ENCODE peak calls at places on chromosomes 12 and 14, in seven cellular contexts. C, N, S, L, B, P and K are unnamed samples.
A peak's percentile ranks its signal among the peaks of the same experiment; 100 is the strongest.

GRCh38 chr14:69924181-69924580 is 45.0 kb downstream of the SMOC1 start:
- DNase-seq in B (no peak), L (no peak), P (no peak), S (no peak), N (no peak), C (no peak), K (no peak)

GRCh38 chr12:3725267-3726115 is 27.4 kb downstream of the CRACR2A start:
- DNase-seq in P (no peak), B (no peak), L (no peak), S (no peak), C (peak; percentile 3), N (no peak), K (no peak)

GRCh38 chr14:74459289-74459946 is 33.4 kb upstream of the SYNDIG1L start:
- DNase-seq in B (no peak), S (no peak), L (peak; percentile 54), C (peak; percentile 79), P (peak; percentile 25), N (peak; percentile 63), K (peak; percentile 50)

GRCh38 chr14:39827901-39828655 is 395.8 kb upstream of the FBXO33 start:
- DNase-seq in S (no peak), P (no peak), C (no peak), N (no peak), B (no peak), L (no peak), K (no peak)

GRCh38 chr12:92506460-92506859 is 196.3 kb upstream of the PLEKHG7 start:
- DNase-seq in S (no peak), P (no peak), B (no peak), C (peak; percentile 5), L (no peak), N (no peak), K (no peak)

GRCh38 chr12:12560587-12561304 is 1.9 kb downstream of the DUSP16 start:
- DNase-seq in L (peak; percentile 73), S (peak; percentile 84), P (peak; percentile 62), N (peak; percentile 79), B (no peak), C (peak; percentile 67), K (no peak)

GRCh38 chr12:108525681-108526080 is 10.6 kb downstream of the FICD start:
- DNase-seq in L (no peak), C (no peak), B (no peak), N (peak; percentile 67), P (no peak), S (no peak), K (no peak)

GRCh38 chr12:21818627-21819026 is 44.1 kb upstream of the KCNJ8 start:
- DNase-seq in S (no peak), N (no peak), P (no peak), C (peak; percentile 83), L (no peak), B (no peak), K (no peak)

DNA sequence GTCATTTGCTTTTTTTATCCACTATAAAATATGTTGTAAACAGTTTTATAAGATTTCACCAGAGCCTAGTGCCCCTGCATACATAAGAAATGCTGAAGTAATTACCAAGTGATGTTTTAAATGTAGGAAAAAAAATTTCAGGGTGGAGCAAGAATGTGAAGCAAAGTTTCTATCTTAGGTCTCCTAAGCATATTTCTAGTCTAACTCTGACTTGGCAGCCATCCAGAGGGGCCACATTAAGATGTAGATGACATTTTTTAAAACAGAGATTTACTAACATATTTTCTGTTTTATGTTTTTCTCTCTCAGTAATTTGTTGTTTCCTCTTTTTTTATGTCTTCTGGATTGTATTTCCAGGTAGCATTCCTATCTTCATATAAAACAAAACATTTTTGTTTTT is 15.8 kb upstream of the KRAS start:
- DNase-seq in C (peak; percentile 68), L (no peak), S (no peak), N (no peak), B (no peak), P (no peak), K (no peak)
- H3K4me1 ChIP-seq in C (peaks cover 2% of the 10 kb centered on the region), L (no peaks in the 10 kb centered on the region), S (no peaks in the 10 kb centered on the region), N (no peaks in the 10 kb centered on the region), B (no peaks in the 10 kb centered on the region), P (no peaks in the 10 kb centered on the region), K (no peaks in the 10 kb centered on the region)

DNA sequence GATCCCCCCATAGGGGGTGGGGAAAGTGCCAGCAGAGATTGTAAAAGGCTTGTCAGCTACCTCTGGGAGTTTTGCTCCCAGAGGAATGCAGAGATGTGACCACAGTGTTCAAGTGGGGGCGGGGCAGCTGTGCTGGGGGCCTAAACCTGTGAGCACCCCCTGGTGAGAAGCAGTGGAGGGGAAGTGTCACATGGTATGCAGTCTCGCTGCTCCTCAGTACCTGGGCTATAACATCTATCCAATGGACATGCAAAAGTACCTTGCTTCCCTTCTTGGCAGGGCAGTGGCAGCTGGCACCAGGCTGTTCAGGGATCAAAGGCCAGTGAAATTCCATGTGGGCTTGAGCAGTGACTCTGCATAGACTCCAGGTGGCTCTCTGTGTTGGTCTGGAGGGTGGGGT is 20.3 kb downstream of the OR4K2 start:
- DNase-seq in S (no peak), P (no peak), B (no peak), L (no peak), N (no peak), C (no peak), K (no peak)
- H3K4me1 ChIP-seq in S (no peaks in the 10 kb centered on the region), P (no peaks in the 10 kb centered on the region), B (no peaks in the 10 kb centered on the region), L (no peaks in the 10 kb centered on the region), N (no peaks in the 10 kb centered on the region), C (no peaks in the 10 kb centered on the region), K (no peaks in the 10 kb centered on the region)

GRCh38 chr12:113238309-113238708 is 17.0 kb downstream of the TPCN1 start:
- DNase-seq in C (no peak), L (peak; percentile 12), P (no peak), S (no peak), B (no peak), N (no peak), K (no peak)
- H3K4me1 ChIP-seq in C (peaks cover 39% of the 10 kb centered on the region), L (peaks cover 35% of the 10 kb centered on the region), P (peaks cover 9% of the 10 kb centered on the region), S (peaks cover 66% of the 10 kb centered on the region), B (peaks cover 80% of the 10 kb centered on the region), N (peaks cover 39% of the 10 kb centered on the region), K (peaks cover 48% of the 10 kb centered on the region)

DNA sequence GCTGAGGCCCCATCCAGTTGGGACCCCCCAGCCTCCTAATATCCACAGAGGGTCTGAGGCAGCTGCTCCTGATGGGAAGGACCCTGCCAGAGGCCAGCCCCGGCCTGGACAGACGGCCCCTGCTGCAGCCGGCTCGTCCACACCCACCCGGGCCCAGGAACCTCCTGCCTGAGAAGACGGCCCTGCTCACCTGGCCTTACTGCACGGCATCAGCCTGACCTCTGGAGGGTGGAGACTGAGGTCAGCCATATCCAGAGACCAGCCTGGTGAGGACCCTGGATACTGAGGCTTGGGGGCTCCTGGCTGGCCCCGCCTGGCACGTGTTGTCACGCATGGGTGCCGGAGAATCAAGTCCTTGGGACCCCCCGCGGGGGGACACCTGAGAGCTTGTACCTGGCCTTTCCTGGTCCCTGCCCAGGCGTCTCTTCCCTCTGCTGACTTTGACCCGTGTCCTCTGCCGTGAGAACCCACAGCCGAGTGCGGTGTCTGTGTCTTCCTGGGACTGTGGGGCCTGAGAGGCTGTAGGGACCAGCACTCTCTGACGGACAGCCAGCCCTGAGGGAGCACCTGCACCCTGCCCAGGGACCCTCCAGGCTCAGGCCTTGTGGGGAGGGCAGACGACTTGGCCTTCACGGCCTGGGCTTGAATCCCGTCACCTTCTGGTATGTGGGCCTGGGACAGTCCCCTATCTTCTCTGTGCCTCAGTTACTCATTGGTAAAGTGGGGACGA is 57.3 kb downstream of the NOC4L start:
- DNase-seq in C (no peak), N (no peak), S (no peak), L (no peak), B (peak; percentile 45), P (no peak), K (no peak)
- H3K4me1 ChIP-seq in C (peaks cover 12% of the 10 kb centered on the region), N (no peaks in the 10 kb centered on the region), S (no peaks in the 10 kb centered on the region), L (no peaks in the 10 kb centered on the region), B (peaks cover 7% of the 10 kb centered on the region), P (peaks cover 10% of the 10 kb centered on the region), K (no peaks in the 10 kb centered on the region)

GRCh38 chr14:92591346-92591745 is 77.8 kb downstream of the RIN3 start:
- DNase-seq in B (no peak), S (no peak), N (no peak), P (no peak), L (no peak), C (no peak), K (no peak)
- H3K4me1 ChIP-seq in B (peaks cover 23% of the 10 kb centered on the region), S (peaks cover 1% of the 10 kb centered on the region), N (peaks cover 9% of the 10 kb centered on the region), P (peaks cover 55% of the 10 kb centered on the region), L (peaks cover 6% of the 10 kb centered on the region), C (peaks cover 9% of the 10 kb centered on the region), K (peaks cover 11% of the 10 kb centered on the region)

DNA sequence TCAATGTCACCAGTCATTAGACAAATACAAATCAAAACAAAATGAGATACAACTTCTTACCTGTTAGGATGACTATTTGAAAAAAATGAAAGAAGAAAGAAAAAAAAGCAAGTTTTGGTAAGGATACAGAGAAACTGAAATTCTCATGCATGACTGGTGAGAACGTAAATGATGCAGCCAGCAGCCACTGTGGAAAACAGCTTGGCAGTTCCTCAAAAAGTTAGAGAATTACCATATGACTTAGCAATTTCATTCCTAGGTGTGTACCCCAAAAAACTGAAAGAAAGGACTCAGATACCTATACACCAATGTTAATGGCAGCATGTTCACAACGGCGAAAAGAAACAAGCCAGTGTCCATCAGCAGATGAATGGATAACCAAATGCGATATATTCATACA is 26.6 kb downstream of the NINJ2 start:
- DNase-seq in P (no peak), L (no peak), S (no peak), B (no peak), C (no peak), N (no peak), K (no peak)
- H3K4me1 ChIP-seq in P (peaks cover 21% of the 10 kb centered on the region), L (no peaks in the 10 kb centered on the region), S (peaks cover 24% of the 10 kb centered on the region), B (peaks cover 54% of the 10 kb centered on the region), C (peaks cover 24% of the 10 kb centered on the region), N (peaks cover 14% of the 10 kb centered on the region), K (peaks cover 28% of the 10 kb centered on the region)